ENCODE peak calls at places on chromosome X, in six cellular contexts. One of them, this sample, is unnamed.

GRCh38 chrX:1535241-1536041 is 1.5 kb downstream of the P2RY8 start:
- DNase-seq in GM12878: peak
- DNase-seq in adrenal gland: peak
- DNase-seq in ovary: no peak
- DNase-seq in HCT116: no peak
- DNase-seq in tibial nerve: peak
- DNase-seq in this sample: no peak

GRCh38 chrX:153816821-153817220 is 13.5 kb downstream of the PDZD4 start:
- DNase-seq in tibial nerve: no peak
- DNase-seq in HCT116: no peak
- DNase-seq in ovary: no peak
- DNase-seq in GM12878: no peak
- DNase-seq in adrenal gland: no peak
- DNase-seq in this sample: no peak

GRCh38 chrX:10235851-10236250 is 79.1 kb downstream of the CLCN4 start:
- DNase-seq in GM12878: no peak
- DNase-seq in HCT116: no peak
- DNase-seq in ovary: no peak
- DNase-seq in adrenal gland: no peak
- DNase-seq in tibial nerve: peak
- DNase-seq in this sample: no peak

GRCh38 chrX:133537142-133537541 is 121.9 kb upstream of the GPC4 start:
- DNase-seq in adrenal gland: no peak
- DNase-seq in GM12878: no peak
- DNase-seq in ovary: no peak
- DNase-seq in HCT116: no peak
- DNase-seq in tibial nerve: no peak
- DNase-seq in this sample: no peak

GRCh38 chrX:104750146-104750699 is 184.2 kb downstream of the IL1RAPL2 start:
- DNase-seq in tibial nerve: peak
- DNase-seq in ovary: no peak
- DNase-seq in adrenal gland: no peak
- DNase-seq in GM12878: no peak
- DNase-seq in HCT116: no peak
- DNase-seq in this sample: no peak

GRCh38 chrX:15525664-15526416 is 25.2 kb downstream of the BMX start:
- DNase-seq in tibial nerve: no peak
- DNase-seq in ovary: no peak
- DNase-seq in adrenal gland: no peak
- DNase-seq in HCT116: no peak
- DNase-seq in GM12878: no peak
- DNase-seq in this sample: no peak

GRCh38 chrX:49103637-49104036 is 19.9 kb downstream of the GPKOW start:
- DNase-seq in adrenal gland: peak
- DNase-seq in tibial nerve: no peak
- DNase-seq in GM12878: no peak
- DNase-seq in HCT116: no peak
- DNase-seq in ovary: no peak
- DNase-seq in this sample: no peak

GRCh38 chrX:118261136-118261535 is 84.8 kb upstream of the WDR44 start:
- DNase-seq in ovary: no peak
- DNase-seq in GM12878: no peak
- DNase-seq in tibial nerve: no peak
- DNase-seq in HCT116: no peak
- DNase-seq in adrenal gland: no peak
- DNase-seq in this sample: no peak

GRCh38 chrX:102985182-102985581 is 48.1 kb downstream of the RAB40AL start:
- DNase-seq in ovary: no peak
- DNase-seq in GM12878: no peak
- DNase-seq in tibial nerve: no peak
- DNase-seq in HCT116: no peak
- DNase-seq in adrenal gland: peak
- DNase-seq in this sample: no peak

GRCh38 chrX:97841544-97842179 is 958.0 kb downstream of the RPA4 start:
- DNase-seq in tibial nerve: no peak
- DNase-seq in ovary: no peak
- DNase-seq in adrenal gland: no peak
- DNase-seq in HCT116: no peak
- DNase-seq in GM12878: no peak
- DNase-seq in this sample: no peak

GRCh38 chrX:150365953-150366911 is 3.1 kb downstream of the MAMLD1 start:
- DNase-seq in adrenal gland: peak
- DNase-seq in GM12878: no peak
- DNase-seq in tibial nerve: peak
- DNase-seq in HCT116: no peak
- DNase-seq in ovary: peak
- DNase-seq in this sample: no peak

GRCh38 chrX:136147966-136148365 is 633 bp downstream of the FHL1 start:
- DNase-seq in adrenal gland: no peak
- DNase-seq in tibial nerve: no peak
- DNase-seq in ovary: peak
- DNase-seq in GM12878: no peak
- DNase-seq in HCT116: no peak
- DNase-seq in this sample: no peak

GRCh38 chrX:1686642-1687041 is 71.8 kb downstream of the ASMT start:
- DNase-seq in HCT116: no peak
- DNase-seq in ovary: no peak
- DNase-seq in adrenal gland: no peak
- DNase-seq in tibial nerve: no peak
- DNase-seq in GM12878: no peak
- DNase-seq in this sample: peak

GRCh38 chrX:10015711-10016515 is 48.8 kb downstream of the CLDN34 start:
- DNase-seq in HCT116: no peak
- DNase-seq in tibial nerve: no peak
- DNase-seq in ovary: peak
- DNase-seq in GM12878: no peak
- DNase-seq in adrenal gland: peak
- DNase-seq in this sample: no peak

GRCh38 chrX:53288173-53288572 is 6.8 kb upstream of the IQSEC2 start:
- DNase-seq in HCT116: no peak
- DNase-seq in tibial nerve: no peak
- DNase-seq in ovary: no peak
- DNase-seq in adrenal gland: peak
- DNase-seq in GM12878: no peak
- DNase-seq in this sample: no peak

GRCh38 chrX:118346258-118347094 is 570 bp downstream of the WDR44 start:
- DNase-seq in tibial nerve: no peak
- DNase-seq in HCT116: no peak
- DNase-seq in ovary: no peak
- DNase-seq in GM12878: no peak
- DNase-seq in adrenal gland: peak
- DNase-seq in this sample: no peak

GRCh38 chrX:95248386-95248785 is 1436.3 kb upstream of the DIAPH2 start:
- DNase-seq in ovary: no peak
- DNase-seq in GM12878: no peak
- DNase-seq in tibial nerve: no peak
- DNase-seq in HCT116: no peak
- DNase-seq in adrenal gland: no peak
- DNase-seq in this sample: no peak

GRCh38 chrX:138908577-138908976 is 197.1 kb upstream of the FGF13 start:
- DNase-seq in HCT116: no peak
- DNase-seq in GM12878: no peak
- DNase-seq in ovary: no peak
- DNase-seq in adrenal gland: no peak
- DNase-seq in tibial nerve: no peak
- DNase-seq in this sample: no peak

GRCh38 chrX:118420462-118420861 is 74.6 kb downstream of the WDR44 start:
- DNase-seq in GM12878: no peak
- DNase-seq in ovary: no peak
- DNase-seq in tibial nerve: no peak
- DNase-seq in HCT116: no peak
- DNase-seq in adrenal gland: peak
- DNase-seq in this sample: no peak

GRCh38 chrX:69505772-69506616 is 1.9 kb downstream of the NALF2 start:
- DNase-seq in ovary: no peak
- DNase-seq in HCT116: no peak
- DNase-seq in adrenal gland: no peak
- DNase-seq in tibial nerve: no peak
- DNase-seq in GM12878: no peak
- DNase-seq in this sample: no peak

GRCh38 chrX:15158736-15159406 is 111.0 kb downstream of the ASB9 start:
- DNase-seq in ovary: no peak
- DNase-seq in tibial nerve: no peak
- DNase-seq in GM12878: peak
- DNase-seq in adrenal gland: no peak
- DNase-seq in HCT116: no peak
- DNase-seq in this sample: no peak

DNA sequence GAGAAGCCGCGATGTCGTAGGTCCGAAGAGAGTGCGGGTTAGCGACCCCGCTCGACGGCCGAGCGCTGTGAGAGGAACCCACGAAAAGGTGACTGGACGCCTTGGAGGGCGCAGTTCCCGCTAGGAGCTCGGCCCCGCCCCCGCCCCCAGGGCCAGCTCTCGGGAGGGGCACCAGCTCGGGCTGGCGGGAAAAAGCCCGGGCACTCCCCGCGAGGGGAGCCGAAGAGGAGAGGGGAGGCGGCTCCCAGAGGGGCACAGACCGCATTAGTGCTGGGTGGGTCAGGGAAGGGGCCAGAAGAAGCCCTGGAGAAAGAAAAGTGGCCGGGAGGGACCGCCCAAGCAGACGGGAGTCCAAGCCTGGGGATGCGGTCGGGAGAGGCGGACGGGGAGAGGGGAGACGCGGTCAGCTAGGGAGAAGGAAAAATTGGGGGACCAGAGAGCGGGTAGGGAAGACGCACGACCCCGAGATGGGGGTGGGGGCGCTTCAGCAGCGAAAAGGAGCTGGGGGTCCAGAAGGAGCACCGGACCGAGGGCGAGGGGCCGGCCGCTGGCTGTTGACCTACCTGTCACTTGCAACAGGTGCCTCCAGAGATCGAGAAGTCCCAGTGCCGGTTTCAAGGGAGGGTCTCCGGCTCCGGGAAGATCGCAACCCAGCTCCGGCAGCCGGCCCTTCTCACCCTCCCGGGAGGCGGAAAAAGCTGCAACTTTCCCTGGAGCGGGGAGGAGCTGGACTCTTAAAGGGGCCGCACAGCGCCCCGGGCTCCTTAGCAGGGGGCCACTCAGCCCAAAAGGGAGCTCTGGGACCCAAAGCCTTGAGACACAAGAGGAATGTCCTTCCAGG is at the start of gene SYTL4:
- DNase-seq in GM12878: no peak
- DNase-seq in adrenal gland: peak
- DNase-seq in tibial nerve: no peak
- DNase-seq in HCT116: peak
- DNase-seq in ovary: peak
- DNase-seq in this sample: peak
- TF ChIP-seq POLR2A in GM12878: no peak
- TF ChIP-seq POLR2A in adrenal gland: no peak
- TF ChIP-seq POLR2A in tibial nerve: peak
- TF ChIP-seq POLR2A in HCT116: no peak
- TF ChIP-seq POLR2A in ovary: peak
- TF ChIP-seq POLR2A in this sample: no peak

DNA sequence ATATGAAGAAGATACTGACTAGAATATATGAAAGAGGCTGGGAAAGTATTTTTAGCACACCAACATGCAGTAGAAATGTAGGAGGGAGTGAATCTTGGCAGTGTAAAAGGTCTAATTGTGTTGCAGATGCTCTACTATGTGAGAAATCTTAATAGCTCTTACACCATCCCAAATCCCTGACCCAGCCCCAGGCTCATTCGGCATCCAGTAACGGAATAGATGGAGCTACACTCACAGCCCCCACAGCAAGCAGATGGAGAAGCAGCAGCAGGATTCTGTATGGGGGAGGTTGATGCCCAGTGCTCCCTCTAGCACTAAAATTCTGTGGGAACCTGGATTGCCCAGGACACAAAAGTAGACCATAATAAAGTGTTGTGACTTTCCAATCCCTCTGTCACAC is 153.2 kb upstream of the PRDX4 start:
- DNase-seq in adrenal gland: no peak
- DNase-seq in ovary: no peak
- DNase-seq in tibial nerve: no peak
- DNase-seq in GM12878: no peak
- DNase-seq in HCT116: no peak
- DNase-seq in this sample: no peak
- TF ChIP-seq POLR2A in adrenal gland: no peak
- TF ChIP-seq POLR2A in ovary: no peak
- TF ChIP-seq POLR2A in tibial nerve: no peak
- TF ChIP-seq POLR2A in GM12878: no peak
- TF ChIP-seq POLR2A in HCT116: no peak
- TF ChIP-seq POLR2A in this sample: no peak

DNA sequence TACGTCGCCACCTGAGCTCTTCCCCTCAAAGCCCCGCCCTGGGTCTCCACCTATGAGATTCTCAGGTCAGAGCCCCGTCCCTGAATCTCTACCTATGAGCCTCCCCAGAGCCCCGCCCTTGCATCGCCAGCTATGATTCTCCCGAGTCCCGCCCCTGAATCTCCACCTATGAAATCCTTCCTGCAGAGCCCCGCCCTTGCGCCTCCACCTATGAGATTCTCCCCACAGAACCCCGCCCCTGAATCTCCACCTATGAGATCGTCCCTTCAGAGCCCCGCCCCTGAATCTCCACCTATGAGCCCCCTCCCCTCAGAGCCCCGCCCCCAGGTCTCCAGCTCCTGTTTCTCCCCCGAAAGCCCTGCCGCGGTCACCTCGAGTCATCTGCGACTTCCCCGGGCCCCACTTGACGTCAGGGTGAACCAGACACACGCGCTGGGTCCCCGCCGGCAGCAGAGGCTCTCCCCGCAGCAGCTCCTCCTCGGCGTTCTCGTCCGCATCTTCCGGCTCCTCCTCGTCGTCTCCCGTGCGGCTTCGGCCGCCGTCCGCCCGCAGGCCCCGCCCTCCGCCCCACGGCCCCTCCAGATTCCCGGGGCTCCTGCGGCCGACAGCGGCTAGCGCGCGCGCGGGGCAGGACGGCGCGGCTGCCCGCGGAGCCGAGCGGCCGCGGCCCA is 393 bp downstream of the GTPBP6 start:
- DNase-seq in adrenal gland: peak
- DNase-seq in tibial nerve: peak
- DNase-seq in GM12878: peak
- DNase-seq in HCT116: peak
- DNase-seq in ovary: peak
- DNase-seq in this sample: peak
- TF ChIP-seq POLR2A in adrenal gland: peak
- TF ChIP-seq POLR2A in tibial nerve: peak
- TF ChIP-seq POLR2A in GM12878: peak
- TF ChIP-seq POLR2A in HCT116: peak
- TF ChIP-seq POLR2A in ovary: peak
- TF ChIP-seq POLR2A in this sample: no peak

DNA sequence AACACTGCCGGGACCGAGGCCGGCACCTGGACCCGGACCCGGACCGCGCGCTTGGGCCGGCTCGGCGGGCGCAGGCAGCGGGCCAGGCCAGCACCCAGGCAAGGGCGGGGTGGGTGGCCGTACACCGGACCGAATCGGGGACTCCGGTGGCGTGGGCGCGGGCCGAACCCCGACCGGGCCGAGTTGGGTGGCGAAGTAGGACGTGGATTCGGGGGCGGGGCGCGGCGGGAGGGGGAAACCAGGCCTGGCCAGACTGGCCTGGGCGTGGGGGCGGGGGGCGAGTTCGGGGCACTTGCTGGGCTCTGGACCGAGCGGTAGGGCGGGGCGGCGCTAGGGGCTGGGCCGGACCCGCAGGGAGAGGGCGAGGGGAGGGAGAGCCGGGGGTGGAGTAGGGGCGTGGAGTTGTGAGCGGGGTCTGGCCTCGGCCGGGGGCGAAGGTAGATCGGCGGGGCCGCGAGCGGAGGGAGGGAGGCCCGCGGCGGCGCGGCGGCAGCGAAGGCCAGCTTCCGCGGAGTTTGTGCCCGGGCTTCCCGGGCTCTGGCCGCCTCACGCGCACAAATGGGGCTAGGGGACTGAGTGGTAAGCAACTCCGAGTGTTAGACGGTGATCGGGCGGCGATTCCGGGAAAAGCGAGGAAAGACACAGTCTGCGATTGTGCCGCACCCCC is 1.8 kb upstream of the BCORL1 start:
- DNase-seq in GM12878: no peak
- DNase-seq in ovary: peak
- DNase-seq in tibial nerve: peak
- DNase-seq in HCT116: no peak
- DNase-seq in adrenal gland: peak
- DNase-seq in this sample: peak
- TF ChIP-seq POLR2A in GM12878: peak
- TF ChIP-seq POLR2A in ovary: peak
- TF ChIP-seq POLR2A in tibial nerve: peak
- TF ChIP-seq POLR2A in HCT116: no peak
- TF ChIP-seq POLR2A in adrenal gland: peak
- TF ChIP-seq POLR2A in this sample: peak